ENCODE peak calls at places on chromosomes 3 and 15, in ten cellular contexts. O, P, U, B, L, K, F, S, R and H are unnamed samples.

GRCh38 chr3:121969631-121970030 is 52.4 kb downstream of the ILDR1 start:
- ATAC-seq in O (no peak), P (no peak), U (no peak), B (no peak), L (no peak), K (no peak), F (no peak), S (no peak), R (no peak), H (no peak)

GRCh38 chr3:178719036-178719635 is 182.9 kb downstream of the KCNMB2 start:
- ATAC-seq in O (no peak), P (no peak), U (no peak), B (peak; percentile 42), L (peak; percentile 71), K (no peak), F (no peak), S (no peak), R (no peak), H (no peak)

GRCh38 chr15:49900836-49901235 is 218.2 kb downstream of the ATP8B4 start:
- ATAC-seq in O (no peak), P (no peak), U (no peak), B (no peak), L (no peak), K (no peak), F (no peak), S (no peak), R (no peak), H (no peak)

GRCh38 chr3:177150970-177151627 is 46.2 kb downstream of the TBL1XR1 start:
- ATAC-seq in O (peak; percentile 83), P (peak; percentile 30), U (peak; percentile 75), B (peak; percentile 92), L (no peak), K (peak; percentile 96), F (peak; percentile 85), S (peak; percentile 96), R (peak; percentile 65), H (no peak)

GRCh38 chr3:106255870-106256248 is 387.0 kb upstream of the CBLB start:
- ATAC-seq in O (no peak), P (peak; percentile 96), U (no peak), B (no peak), L (no peak), K (no peak), F (no peak), S (no peak), R (peak; percentile 91), H (no peak)

GRCh38 chr15:40397688-40398412 is 7.7 kb upstream of the IVD start:
- ATAC-seq in O (peak; percentile 19), P (no peak), U (no peak), B (peak; percentile 7), L (peak; percentile 48), K (no peak), F (no peak), S (no peak), R (peak; percentile 0), H (no peak)

GRCh38 chr15:88509321-88509720 is 37.2 kb downstream of the DET1 start:
- ATAC-seq in O (no peak), P (no peak), U (no peak), B (no peak), L (no peak), K (no peak), F (no peak), S (no peak), R (no peak), H (no peak)

GRCh38 chr15:73052679-73053397 is 575 bp downstream of the NEO1 start:
- ATAC-seq in O (peak; percentile 56), P (no peak), U (peak; percentile 6), B (peak; percentile 42), L (peak; percentile 26), K (no peak), F (peak; percentile 57), S (peak; percentile 71), R (peak; percentile 53), H (peak; percentile 20)

GRCh38 chr15:78018968-78019644 is 58.4 kb downstream of the TBC1D2B start:
- ATAC-seq in O (peak; percentile 52), P (peak; percentile 99), U (peak; percentile 42), B (no peak), L (no peak), K (peak; percentile 56), F (no peak), S (peak; percentile 46), R (peak; percentile 99), H (no peak)

GRCh38 chr3:183392166-183393034 is 36.0 kb downstream of the MCF2L2 start:
- ATAC-seq in O (no peak), P (no peak), U (no peak), B (peak; percentile 49), L (no peak), K (no peak), F (no peak), S (no peak), R (no peak), H (no peak)